ENCODE peak calls at places on chromosomes 7 and 10, in ten cellular contexts. I is heart right ventricle; D is SK-N-SH; F is thyroid gland; U is hepatocyte; E is HCT116; Z is A549; P is CD8-positive, alpha-beta memory T cell; K is left ventricle myocardium inferior; J is psoas muscle. M is an unnamed sample.
A peak's percentile ranks its signal among the peaks of the same experiment; 100 is the strongest.

GRCh38 chr7:140656548-140657515 is 15.9 kb upstream of the ADCK2 start:
- DNase-seq in I (peak; percentile 54), D (no peak), F (peak; percentile 75), U (peak; percentile 75), E (no peak), Z (no peak), P (peak; percentile 5), K (no peak), J (no peak), M (no peak)

GRCh38 chr7:151088856-151089699 is 2.8 kb downstream of the AGAP3 start:
- DNase-seq in I (peak; percentile 72), D (no peak), F (peak; percentile 30), U (peak; percentile 74), E (no peak), Z (no peak), P (no peak), K (peak; percentile 69), J (peak; percentile 72), M (peak; percentile 89)

GRCh38 chr7:156554488-156554887 is 86.1 kb upstream of the RNF32 start:
- DNase-seq in I (no peak), D (no peak), F (no peak), U (no peak), E (no peak), Z (no peak), P (no peak), K (no peak), J (no peak), M (no peak)

GRCh38 chr7:100632951-100633717 is 8.2 kb downstream of the TFR2 start:
- DNase-seq in I (peak; percentile 19), D (peak; percentile 95), F (peak; percentile 23), U (peak; percentile 73), E (no peak), Z (peak; percentile 79), P (peak; percentile 56), K (no peak), J (peak; percentile 43), M (no peak)

GRCh38 chr7:41621953-41622831 is 80.7 kb downstream of the INHBA start:
- DNase-seq in I (no peak), D (no peak), F (no peak), U (no peak), E (no peak), Z (no peak), P (no peak), K (no peak), J (no peak), M (no peak)

GRCh38 chr10:22640351-22640750 is 74.0 kb downstream of the PIP4K2A start:
- DNase-seq in I (no peak), D (no peak), F (no peak), U (no peak), E (no peak), Z (no peak), P (no peak), K (no peak), J (no peak), M (no peak)

GRCh38 chr10:68330852-68331454 is 911 bp upstream of the HNRNPH3 start:
- DNase-seq in I (peak; percentile 36), D (no peak), F (peak; percentile 50), U (peak; percentile 18), E (no peak), Z (peak; percentile 24), P (no peak), K (peak; percentile 20), J (peak; percentile 36), M (no peak)

GRCh38 chr7:69219381-69219780 is 378.9 kb upstream of the AUTS2 start:
- DNase-seq in I (no peak), D (no peak), F (no peak), U (no peak), E (no peak), Z (no peak), P (no peak), K (no peak), J (no peak), M (no peak)

GRCh38 chr10:51892965-51893658 is 193.7 kb upstream of the CSTF2T start:
- DNase-seq in I (no peak), D (peak; percentile 26), F (no peak), U (no peak), E (peak; percentile 40), Z (peak; percentile 17), P (no peak), K (no peak), J (no peak), M (no peak)

GRCh38 chr7:9082203-9082602 is 648.8 kb downstream of the NXPH1 start:
- DNase-seq in I (no peak), D (no peak), F (no peak), U (peak; percentile 8), E (no peak), Z (no peak), P (no peak), K (no peak), J (no peak), M (no peak)

GRCh38 chr10:52465202-52465601 is 151.1 kb downstream of the DKK1 start:
- DNase-seq in I (no peak), D (no peak), F (no peak), U (no peak), E (no peak), Z (no peak), P (no peak), K (no peak), J (no peak), M (no peak)

GRCh38 chr7:113456533-113456932 is 338.2 kb upstream of the SMIM30 start:
- DNase-seq in I (no peak), D (no peak), F (no peak), U (no peak), E (no peak), Z (no peak), P (no peak), K (no peak), J (no peak), M (no peak)

GRCh38 chr10:63798599-63799498 is 277.6 kb downstream of the REEP3 start:
- DNase-seq in I (peak; percentile 83), D (no peak), F (peak; percentile 56), U (peak; percentile 58), E (no peak), Z (peak; percentile 24), P (no peak), K (peak; percentile 68), J (peak; percentile 37), M (peak; percentile 76)

GRCh38 chr10:23376175-23376787 is 31.7 kb upstream of the C10orf67 start:
- DNase-seq in I (no peak), D (no peak), F (no peak), U (no peak), E (no peak), Z (no peak), P (no peak), K (no peak), J (no peak), M (no peak)

GRCh38 chr7:27866256-27866655 is 126.3 kb downstream of the TAX1BP1 start:
- DNase-seq in I (no peak), D (no peak), F (no peak), U (no peak), E (no peak), Z (no peak), P (no peak), K (no peak), J (no peak), M (no peak)

GRCh38 chr7:108417926-108418325 is 38.3 kb downstream of the NRCAM start:
- DNase-seq in I (no peak), D (no peak), F (no peak), U (no peak), E (no peak), Z (peak; percentile 46), P (no peak), K (no peak), J (no peak), M (no peak)

DNA sequence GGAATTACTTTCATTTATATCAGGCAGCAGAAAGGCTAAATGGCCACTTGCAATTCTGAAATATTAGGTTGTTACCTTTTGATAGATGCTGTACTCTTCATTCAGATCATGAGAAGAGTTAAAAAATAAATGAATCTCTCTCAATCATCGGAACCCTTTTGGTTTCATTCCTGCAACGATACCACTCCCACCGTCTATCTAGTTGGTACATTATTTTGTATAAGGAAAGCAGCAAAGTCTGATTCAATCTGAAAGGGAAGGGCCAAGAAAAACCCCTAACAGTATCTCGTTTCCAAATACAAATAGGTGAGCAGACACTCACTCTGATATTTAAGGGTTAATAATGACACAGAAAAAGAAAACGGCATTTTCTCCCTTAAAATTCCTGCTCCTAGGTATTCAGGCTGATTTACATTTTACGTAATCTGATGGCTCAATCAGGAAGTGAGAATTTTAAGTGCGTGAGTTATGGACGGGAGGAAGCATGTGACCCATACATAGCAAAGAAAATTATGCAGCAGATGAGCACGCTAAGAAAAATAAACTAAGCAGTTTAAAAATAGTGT is 209.4 kb upstream of the KLF14 start:
- DNase-seq in I (no peak), D (no peak), F (no peak), U (no peak), E (no peak), Z (peak; percentile 77), P (no peak), K (no peak), J (no peak), M (peak; percentile 79)
- H3K27ac ChIP-seq in I (peak overlapping the region; percentile 64), D (peak overlapping the region; percentile 72), F (peak overlapping the region; percentile 93), U (no peak overlapping the region), E (peak overlapping the region; percentile 85), Z (peak overlapping the region; percentile 87), P (peak overlapping the region; percentile 77), K (peak overlapping the region; percentile 78), J (peak overlapping the region; percentile 94), M (peak overlapping the region; percentile 68)

GRCh38 chr7:75995052-75995471 is 667 bp upstream of the TMEM120A start:
- DNase-seq in I (no peak), D (peak; percentile 55), F (no peak), U (no peak), E (no peak), Z (no peak), P (no peak), K (no peak), J (no peak), M (no peak)
- H3K4me3 ChIP-seq in I (peak overlapping the region; percentile 69), D (peak overlapping the region; percentile 69), F (no peak overlapping the region), U (no peak overlapping the region), E (peak overlapping the region; percentile 82), Z (peak overlapping the region; percentile 75), P (peak overlapping the region; percentile 77), K (peak overlapping the region; percentile 99), J (peak overlapping the region; percentile 82), M (peak overlapping the region; percentile 63)

GRCh38 chr7:105911961-105912575 is 35.7 kb upstream of the ATXN7L1 start:
- DNase-seq in I (no peak), D (no peak), F (no peak), U (no peak), E (no peak), Z (no peak), P (no peak), K (no peak), J (no peak), M (no peak)
- H3K27ac ChIP-seq in I (no peak overlapping the region), D (no peak overlapping the region), F (no peak overlapping the region), U (no peak overlapping the region), E (no peak overlapping the region), Z (no peak overlapping the region), P (no peak overlapping the region), K (no peak overlapping the region), J (no peak overlapping the region), M (no peak overlapping the region)

DNA sequence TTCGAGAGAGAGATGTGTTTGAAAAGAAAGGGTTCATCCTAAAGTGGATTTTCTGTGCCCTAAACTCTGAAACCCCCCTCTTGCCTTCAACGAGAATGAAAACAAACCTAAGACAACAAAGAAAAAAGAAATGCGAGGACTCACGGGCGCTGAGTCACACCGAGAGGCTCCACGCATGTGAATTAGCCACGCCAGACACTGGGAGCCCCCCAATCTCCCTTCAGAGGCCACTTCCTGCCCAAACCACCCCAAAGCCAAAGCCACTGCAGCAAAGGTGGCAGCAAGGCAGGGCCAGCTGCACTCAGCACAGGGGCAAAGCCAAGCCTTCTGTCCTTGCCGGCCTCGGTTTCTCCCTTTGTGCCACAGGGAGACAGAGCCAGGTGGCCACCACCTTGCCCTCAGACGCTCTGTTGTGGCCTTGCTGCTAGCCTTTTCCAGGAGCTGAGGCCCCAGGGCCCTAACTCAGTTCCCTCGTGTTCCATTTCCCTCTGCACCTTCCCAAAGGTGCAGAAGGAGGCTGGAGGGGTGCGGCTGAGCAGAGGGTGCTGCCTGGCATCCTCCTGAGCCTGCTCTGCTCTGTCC is 93.3 kb downstream of the FAM53B start:
- DNase-seq in I (no peak), D (no peak), F (no peak), U (no peak), E (no peak), Z (no peak), P (peak; percentile 70), K (no peak), J (no peak), M (no peak)
- H3K4me3 ChIP-seq in I (no peak overlapping the region), D (no peak overlapping the region), F (no peak overlapping the region), U (no peak overlapping the region), E (no peak overlapping the region), Z (no peak overlapping the region), P (peak overlapping the region; percentile 42), K (no peak overlapping the region), J (no peak overlapping the region), M (no peak overlapping the region)